ENCODE peak calls at places on chromosomes 2 and 18, in four cellular contexts. One of them, this sample, is unnamed.

GRCh38 chr2:46929612-46930011 is 14.0 kb upstream of the MCFD2 start:
- DNase-seq in AG09309: no peak
- DNase-seq in cardiac fibroblast: peak
- DNase-seq in psoas muscle: no peak
- DNase-seq in this sample: no peak

GRCh38 chr2:207819839-207820784 is 50.4 kb upstream of the FZD5 start:
- DNase-seq in AG09309: no peak
- DNase-seq in cardiac fibroblast: no peak
- DNase-seq in psoas muscle: no peak
- DNase-seq in this sample: no peak

GRCh38 chr18:55592572-55592971 is 4.6 kb upstream of the TCF4 start:
- DNase-seq in AG09309: no peak
- DNase-seq in cardiac fibroblast: peak
- DNase-seq in psoas muscle: no peak
- DNase-seq in this sample: no peak

GRCh38 chr2:62475172-62476011 is 30.6 kb downstream of the TMEM17 start:
- DNase-seq in AG09309: no peak
- DNase-seq in cardiac fibroblast: no peak
- DNase-seq in psoas muscle: peak
- DNase-seq in this sample: no peak

GRCh38 chr2:164920430-164920829 is 34.9 kb downstream of the SLC38A11 start:
- DNase-seq in AG09309: peak
- DNase-seq in cardiac fibroblast: peak
- DNase-seq in psoas muscle: no peak
- DNase-seq in this sample: no peak

GRCh38 chr2:74502720-74503505 is 3.5 kb upstream of the LBX2 start:
- DNase-seq in AG09309: peak
- DNase-seq in cardiac fibroblast: peak
- DNase-seq in psoas muscle: peak
- DNase-seq in this sample: peak

GRCh38 chr2:215299337-215299859 is 12.5 kb upstream of the ATIC start:
- DNase-seq in AG09309: no peak
- DNase-seq in cardiac fibroblast: no peak
- DNase-seq in psoas muscle: no peak
- DNase-seq in this sample: no peak

GRCh38 chr18:45522371-45522770 is 92.9 kb upstream of the SLC14A2 start:
- DNase-seq in AG09309: no peak
- DNase-seq in cardiac fibroblast: no peak
- DNase-seq in psoas muscle: no peak
- DNase-seq in this sample: no peak

GRCh38 chr18:39966275-39966674 is 1988.8 kb upstream of the PIK3C3 start:
- DNase-seq in AG09309: no peak
- DNase-seq in cardiac fibroblast: no peak
- DNase-seq in psoas muscle: no peak
- DNase-seq in this sample: no peak

GRCh38 chr2:88680916-88681315 is 10.6 kb upstream of the RPIA start:
- DNase-seq in AG09309: no peak
- DNase-seq in cardiac fibroblast: no peak
- DNase-seq in psoas muscle: no peak
- DNase-seq in this sample: no peak

GRCh38 chr2:10301946-10302478 is 692 bp upstream of the HPCAL1 start:
- DNase-seq in AG09309: no peak
- DNase-seq in cardiac fibroblast: no peak
- DNase-seq in psoas muscle: no peak
- DNase-seq in this sample: peak

GRCh38 chr2:96415684-96416083 is 80.1 kb downstream of the NCAPH start:
- DNase-seq in AG09309: no peak
- DNase-seq in cardiac fibroblast: no peak
- DNase-seq in psoas muscle: no peak
- DNase-seq in this sample: no peak

GRCh38 chr18:49226935-49227334 is 233.5 kb downstream of the DYM start:
- DNase-seq in AG09309: no peak
- DNase-seq in cardiac fibroblast: no peak
- DNase-seq in psoas muscle: no peak
- DNase-seq in this sample: no peak

GRCh38 chr2:43356774-43357173 is 130.4 kb upstream of the ZFP36L2 start:
- DNase-seq in AG09309: no peak
- DNase-seq in cardiac fibroblast: peak
- DNase-seq in psoas muscle: no peak
- DNase-seq in this sample: no peak

GRCh38 chr2:224865016-224865415 is 148.9 kb upstream of the CCDC195 start:
- DNase-seq in AG09309: peak
- DNase-seq in cardiac fibroblast: no peak
- DNase-seq in psoas muscle: no peak
- DNase-seq in this sample: no peak

GRCh38 chr2:45259547-45260160 is 250.4 kb upstream of the SIX2 start:
- DNase-seq in AG09309: no peak
- DNase-seq in cardiac fibroblast: peak
- DNase-seq in psoas muscle: no peak
- DNase-seq in this sample: no peak

GRCh38 chr2:122191331-122191730 is 435.9 kb downstream of the TSN start:
- DNase-seq in AG09309: no peak
- DNase-seq in cardiac fibroblast: peak
- DNase-seq in psoas muscle: no peak
- DNase-seq in this sample: no peak

GRCh38 chr2:204470178-204470620 is 75.1 kb upstream of the PARD3B start:
- DNase-seq in AG09309: no peak
- DNase-seq in cardiac fibroblast: no peak
- DNase-seq in psoas muscle: no peak
- DNase-seq in this sample: no peak

GRCh38 chr2:109459485-109459884 is 154.3 kb downstream of the SEPTIN10 start:
- DNase-seq in AG09309: no peak
- DNase-seq in cardiac fibroblast: no peak
- DNase-seq in psoas muscle: no peak
- DNase-seq in this sample: no peak

GRCh38 chr2:193276560-193276959 is 1081.8 kb upstream of the TMEFF2 start:
- DNase-seq in AG09309: no peak
- DNase-seq in cardiac fibroblast: no peak
- DNase-seq in psoas muscle: no peak
- DNase-seq in this sample: peak

GRCh38 chr2:38744399-38744780 is 6.8 kb downstream of the SRSF7 start:
- DNase-seq in AG09309: no peak
- DNase-seq in cardiac fibroblast: no peak
- DNase-seq in psoas muscle: no peak
- DNase-seq in this sample: no peak
- H3K4me3 ChIP-seq in AG09309: no peak
- H3K4me3 ChIP-seq in cardiac fibroblast: no peak
- H3K4me3 ChIP-seq in psoas muscle: no peak
- H3K4me3 ChIP-seq in this sample: no peak

DNA sequence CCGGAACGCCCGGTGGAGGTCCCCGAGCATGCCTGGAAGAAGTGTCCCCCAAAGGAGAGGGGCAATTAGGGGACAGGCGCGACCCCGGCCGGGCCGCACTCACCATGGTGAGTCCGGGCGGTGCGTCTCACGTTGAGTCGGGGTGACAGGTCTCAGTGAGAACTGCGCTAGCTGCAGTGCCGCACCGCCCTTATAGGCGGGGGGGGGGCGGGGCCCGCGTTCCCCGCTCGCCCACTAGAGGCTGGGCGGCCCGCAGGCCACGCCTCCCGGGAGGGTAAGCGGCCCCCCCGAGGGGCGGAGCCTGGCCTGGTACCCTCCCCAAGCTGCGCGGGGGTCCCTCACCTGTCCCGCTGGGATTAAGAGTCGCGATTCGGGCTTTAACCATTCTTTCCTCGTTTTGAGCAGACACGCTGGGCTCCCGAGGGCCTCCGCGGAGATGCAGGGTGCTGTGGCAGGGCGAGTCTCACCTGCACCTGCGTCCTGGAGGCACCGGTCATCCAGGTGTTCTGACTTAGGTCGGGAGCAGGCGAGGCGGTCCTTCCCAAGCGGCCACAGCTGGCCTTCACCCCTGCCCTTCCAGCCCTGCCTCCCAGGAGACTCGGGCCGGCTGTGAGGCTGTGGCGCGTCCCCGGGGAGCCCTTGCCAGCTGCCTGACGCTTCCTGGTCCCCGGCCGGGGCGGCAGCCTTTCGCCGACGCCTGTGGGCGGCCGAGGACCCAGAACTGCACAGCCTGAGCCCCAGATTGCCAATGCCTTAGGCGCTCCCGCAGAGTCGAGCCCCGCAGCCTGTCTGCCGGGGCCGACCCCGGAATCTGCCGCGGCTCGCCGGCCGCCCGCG is at the start of gene TUBA4A:
- DNase-seq in AG09309: no peak
- DNase-seq in cardiac fibroblast: peak
- DNase-seq in psoas muscle: peak
- DNase-seq in this sample: peak
- TF ChIP-seq CTCF in AG09309: no peak
- TF ChIP-seq CTCF in cardiac fibroblast: no peak
- TF ChIP-seq CTCF in psoas muscle: peak
- TF ChIP-seq CTCF in this sample: no peak

GRCh38 chr2:136118819-136119716 is 1.1 kb upstream of the CXCR4 start:
- DNase-seq in AG09309: no peak
- DNase-seq in cardiac fibroblast: no peak
- DNase-seq in psoas muscle: peak
- DNase-seq in this sample: peak

GRCh38 chr2:136117909-136118818 is at the start of gene CXCR4:
- DNase-seq in AG09309: no peak
- DNase-seq in cardiac fibroblast: peak
- DNase-seq in psoas muscle: peak
- DNase-seq in this sample: peak

GRCh38 chr2:136116813-136117390 is 1.0 kb downstream of the CXCR4 start:
- DNase-seq in AG09309: no peak
- DNase-seq in cardiac fibroblast: peak
- DNase-seq in psoas muscle: peak
- DNase-seq in this sample: peak

GRCh38 chr2:136116111-136116812 is 1.7 kb downstream of the CXCR4 start:
- DNase-seq in AG09309: no peak
- DNase-seq in cardiac fibroblast: peak
- DNase-seq in psoas muscle: peak
- DNase-seq in this sample: peak

DNA sequence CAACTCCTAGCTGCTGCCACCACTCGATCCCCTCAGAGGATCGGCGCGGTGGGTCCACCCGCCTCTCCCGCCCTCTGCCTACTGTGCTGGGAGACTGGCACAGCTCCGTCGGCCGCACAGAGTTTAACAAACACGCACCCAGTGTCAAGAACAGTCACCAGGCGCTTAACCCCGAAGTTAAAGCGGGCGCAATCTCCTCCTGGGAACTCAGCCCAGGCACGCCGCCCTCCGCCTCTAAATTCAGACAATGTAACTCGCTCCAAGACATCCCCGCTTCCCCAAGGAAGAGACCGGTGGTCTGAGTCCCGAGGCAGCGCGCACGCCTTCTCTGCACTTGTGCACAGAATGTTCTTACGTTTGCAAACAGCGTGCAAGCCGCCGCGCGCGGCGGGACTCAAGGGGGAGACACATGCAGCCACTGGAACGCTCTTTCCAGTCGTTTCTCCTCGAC is 533 bp downstream of the CXCR4 start:
- DNase-seq in AG09309: no peak
- DNase-seq in cardiac fibroblast: peak
- DNase-seq in psoas muscle: peak
- DNase-seq in this sample: no peak
- H3K4me3 ChIP-seq in AG09309: no peak
- H3K4me3 ChIP-seq in cardiac fibroblast: peak
- H3K4me3 ChIP-seq in psoas muscle: peak
- H3K4me3 ChIP-seq in this sample: peak

GRCh38 chr18:75227535-75227934 is 16.9 kb downstream of the TSHZ1 start:
- DNase-seq in AG09309: no peak
- DNase-seq in cardiac fibroblast: no peak
- DNase-seq in psoas muscle: no peak
- DNase-seq in this sample: no peak

GRCh38 chr18:75226301-75226955 is 15.8 kb downstream of the TSHZ1 start:
- DNase-seq in AG09309: no peak
- DNase-seq in cardiac fibroblast: peak
- DNase-seq in psoas muscle: no peak
- DNase-seq in this sample: no peak

GRCh38 chr18:75228967-75229366 is 18.4 kb downstream of the TSHZ1 start:
- DNase-seq in AG09309: no peak
- DNase-seq in cardiac fibroblast: no peak
- DNase-seq in psoas muscle: no peak
- DNase-seq in this sample: no peak

GRCh38 chr18:75229437-75229836 is 18.8 kb downstream of the TSHZ1 start:
- DNase-seq in AG09309: no peak
- DNase-seq in cardiac fibroblast: no peak
- DNase-seq in psoas muscle: no peak
- DNase-seq in this sample: no peak

GRCh38 chr18:75226956-75227316 is 16.3 kb downstream of the TSHZ1 start:
- DNase-seq in AG09309: no peak
- DNase-seq in cardiac fibroblast: no peak
- DNase-seq in psoas muscle: no peak
- DNase-seq in this sample: no peak
- TF ChIP-seq CTCF in AG09309: no peak
- TF ChIP-seq CTCF in cardiac fibroblast: no peak
- TF ChIP-seq CTCF in psoas muscle: no peak
- TF ChIP-seq CTCF in this sample: no peak

GRCh38 chr18:35491689-35492077 is 6.1 kb downstream of the INO80C start:
- DNase-seq in AG09309: no peak
- DNase-seq in cardiac fibroblast: no peak
- DNase-seq in psoas muscle: no peak
- DNase-seq in this sample: no peak
- H3K4me3 ChIP-seq in AG09309: no peak
- H3K4me3 ChIP-seq in cardiac fibroblast: no peak
- H3K4me3 ChIP-seq in psoas muscle: no peak
- H3K4me3 ChIP-seq in this sample: no peak

GRCh38 chr2:233331536-233331935 is 22.8 kb upstream of the DGKD start:
- DNase-seq in AG09309: no peak
- DNase-seq in cardiac fibroblast: no peak
- DNase-seq in psoas muscle: peak
- DNase-seq in this sample: peak

GRCh38 chr2:233332125-233332524 is 22.2 kb upstream of the DGKD start:
- DNase-seq in AG09309: no peak
- DNase-seq in cardiac fibroblast: no peak
- DNase-seq in psoas muscle: no peak
- DNase-seq in this sample: no peak

GRCh38 chr2:233338046-233338445 is 16.2 kb upstream of the DGKD start:
- DNase-seq in AG09309: no peak
- DNase-seq in cardiac fibroblast: no peak
- DNase-seq in psoas muscle: no peak
- DNase-seq in this sample: no peak

GRCh38 chr2:233336541-233336940 is 17.8 kb upstream of the DGKD start:
- DNase-seq in AG09309: no peak
- DNase-seq in cardiac fibroblast: no peak
- DNase-seq in psoas muscle: no peak
- DNase-seq in this sample: no peak

DNA sequence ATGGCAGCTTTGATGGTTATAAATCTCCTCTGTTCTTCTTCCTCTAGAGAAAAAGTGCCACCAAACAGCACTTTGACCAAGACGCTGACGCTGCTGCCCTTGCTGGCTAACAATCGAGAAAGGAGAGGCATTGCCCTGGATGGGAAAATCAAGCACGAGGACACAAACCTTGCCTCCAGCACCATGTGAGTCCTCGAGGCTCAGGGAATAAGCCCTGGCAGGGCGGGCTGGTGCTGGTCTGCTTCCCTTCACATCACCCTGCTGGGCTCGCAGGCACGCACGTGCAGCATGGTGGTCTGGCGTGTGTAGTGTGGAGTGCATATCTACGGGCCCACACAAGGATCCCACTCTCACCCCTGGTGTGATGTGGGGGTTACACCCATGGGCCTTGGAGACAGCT is 19.4 kb upstream of the DGKD start:
- DNase-seq in AG09309: no peak
- DNase-seq in cardiac fibroblast: no peak
- DNase-seq in psoas muscle: no peak
- DNase-seq in this sample: no peak
- TF ChIP-seq CTCF in AG09309: no peak
- TF ChIP-seq CTCF in cardiac fibroblast: no peak
- TF ChIP-seq CTCF in psoas muscle: no peak
- TF ChIP-seq CTCF in this sample: no peak

GRCh38 chr18:28409811-28410210 is 232.9 kb upstream of the CDH2 start:
- DNase-seq in AG09309: no peak
- DNase-seq in cardiac fibroblast: no peak
- DNase-seq in psoas muscle: no peak
- DNase-seq in this sample: no peak
- H3K4me3 ChIP-seq in AG09309: no peak
- H3K4me3 ChIP-seq in cardiac fibroblast: no peak
- H3K4me3 ChIP-seq in psoas muscle: no peak
- H3K4me3 ChIP-seq in this sample: no peak

This sample was measured in GM06990.